ENCODE peak calls at places on chromosomes 12 and 14, in four cellular contexts. X is adrenal gland, Y is kidney epithelial cell, Z is HEK293T. Q is an unnamed sample.

GRCh38 chr12:84128117-84128991 is 784.2 kb downstream of the SLC6A15 start:
- DNase-seq in X (no peak), Y (no peak), Z (no peak), Q (no peak)

GRCh38 chr12:22981711-22982110 is 356.7 kb downstream of the ETNK1 start:
- DNase-seq in X (no peak), Y (no peak), Z (no peak), Q (peak; percentile 8)

GRCh38 chr14:51386983-51387730 is 147.1 kb downstream of the TMX1 start:
- DNase-seq in X (no peak), Y (no peak), Z (no peak), Q (peak; percentile 72)

GRCh38 chr12:49705479-49706267 is 1.5 kb downstream of the FMNL3 start:
- DNase-seq in X (peak; percentile 40), Y (peak; percentile 47), Z (no peak), Q (no peak)

GRCh38 chr12:31874961-31875608 is 84.1 kb upstream of the RESF1 start:
- DNase-seq in X (peak; percentile 51), Y (no peak), Z (no peak), Q (no peak)

GRCh38 chr14:72942934-72943333 is 16.7 kb downstream of the DCAF4 start:
- DNase-seq in X (no peak), Y (no peak), Z (no peak), Q (no peak)

GRCh38 chr12:113382206-113382605 is 21.5 kb downstream of the SDS start:
- DNase-seq in X (no peak), Y (no peak), Z (no peak), Q (no peak)

GRCh38 chr12:6180300-6181051 is 19.7 kb upstream of the CD9 start:
- DNase-seq in X (peak; percentile 77), Y (no peak), Z (no peak), Q (no peak)

GRCh38 chr14:26204954-26205479 is 392.8 kb downstream of the NOVA1 start:
- DNase-seq in X (peak; percentile 23), Y (no peak), Z (no peak), Q (no peak)

GRCh38 chr14:59202031-59202430 is 13.6 kb downstream of the DAAM1 start:
- DNase-seq in X (no peak), Y (no peak), Z (no peak), Q (no peak)

GRCh38 chr14:29627141-29627540 is 300.5 kb downstream of the PRKD1 start:
- DNase-seq in X (no peak), Y (no peak), Z (no peak), Q (peak; percentile 50)

GRCh38 chr12:41486718-41487117 is 298.6 kb downstream of the PDZRN4 start:
- DNase-seq in X (no peak), Y (peak; percentile 5), Z (no peak), Q (no peak)

GRCh38 chr12:130162267-130162666 is at the start of gene FZD10:
- DNase-seq in X (peak; percentile 27), Y (no peak), Z (peak; percentile 60), Q (no peak)

GRCh38 chr14:93974833-93975232 is 1.5 kb downstream of the ASB2 start:
- DNase-seq in X (no peak), Y (no peak), Z (no peak), Q (no peak)

GRCh38 chr14:104913413-104913812 is 11.3 kb upstream of the PLD4 start:
- DNase-seq in X (no peak), Y (no peak), Z (no peak), Q (no peak)

GRCh38 chr12:3821441-3821840 is 51.8 kb downstream of the PARP11 start:
- DNase-seq in X (no peak), Y (no peak), Z (no peak), Q (no peak)

GRCh38 chr12:89349814-89350213 is 2.5 kb downstream of the DUSP6 start:
- DNase-seq in X (peak; percentile 35), Y (no peak), Z (no peak), Q (no peak)

GRCh38 chr14:67483599-67484270 is 4.8 kb downstream of the TMEM229B start:
- DNase-seq in X (no peak), Y (no peak), Z (no peak), Q (no peak)

GRCh38 chr12:30822385-30823139 is 67.8 kb upstream of the CAPRIN2 start:
- DNase-seq in X (peak; percentile 78), Y (no peak), Z (no peak), Q (no peak)

GRCh38 chr14:23339506-23340268 is 13.0 kb downstream of the SLC22A17 start:
- DNase-seq in X (no peak), Y (no peak), Z (no peak), Q (no peak)

GRCh38 chr14:95062946-95063345 is 94.4 kb downstream of the DICER1 start:
- DNase-seq in X (no peak), Y (no peak), Z (no peak), Q (no peak)

GRCh38 chr14:44767646-44768173 is 194.0 kb downstream of the KLHL28 start:
- DNase-seq in X (no peak), Y (no peak), Z (peak; percentile 12), Q (no peak)

GRCh38 chr14:105087963-105088811 is 23.0 kb upstream of the GPR132 start:
- DNase-seq in X (no peak), Y (no peak), Z (no peak), Q (peak; percentile 70)

GRCh38 chr12:123942277-123942653 is 30.4 kb downstream of the CCDC92 start:
- DNase-seq in X (no peak), Y (peak; percentile 28), Z (no peak), Q (no peak)

GRCh38 chr12:103841690-103842584 is 903 bp upstream of the NT5DC3 start:
- DNase-seq in X (peak; percentile 66), Y (peak; percentile 93), Z (peak; percentile 30), Q (peak; percentile 49)

GRCh38 chr12:80099259-80099658 is at the start of gene OTOGL:
- DNase-seq in X (no peak), Y (no peak), Z (no peak), Q (no peak)

GRCh38 chr12:45726594-45727300 is 2.8 kb upstream of the ARID2 start:
- DNase-seq in X (peak; percentile 70), Y (no peak), Z (peak; percentile 21), Q (no peak)

GRCh38 chr14:50062438-50063039 is 53.8 kb downstream of the VCPKMT start:
- DNase-seq in X (peak; percentile 74), Y (no peak), Z (peak; percentile 42), Q (peak; percentile 23)

GRCh38 chr14:36538051-36538450 is 18.0 kb upstream of the NKX2-1 start:
- DNase-seq in X (no peak), Y (no peak), Z (no peak), Q (no peak)

GRCh38 chr12:54624316-54625279 is 10.1 kb downstream of the LACRT start:
- DNase-seq in X (peak; percentile 21), Y (no peak), Z (no peak), Q (no peak)

GRCh38 chr12:89238593-89238992 is 113.7 kb downstream of the DUSP6 start:
- DNase-seq in X (peak; percentile 83), Y (no peak), Z (no peak), Q (no peak)

GRCh38 chr14:103315368-103315911 is 18.6 kb upstream of the EIF5 start:
- DNase-seq in X (peak; percentile 63), Y (no peak), Z (no peak), Q (no peak)

GRCh38 chr12:24778486-24779304 is 170.2 kb downstream of the BCAT1 start:
- DNase-seq in X (no peak), Y (no peak), Z (peak; percentile 26), Q (peak; percentile 12)

GRCh38 chr12:5442251-5443006 is 10.5 kb downstream of the NTF3 start:
- DNase-seq in X (no peak), Y (no peak), Z (peak; percentile 35), Q (peak; percentile 15)

GRCh38 chr12:96578526-96579125 is 89.2 kb downstream of the CFAP54 start:
- DNase-seq in X (no peak), Y (peak; percentile 12), Z (peak; percentile 43), Q (peak; percentile 73)

GRCh38 chr12:94046626-94047410 is 101.6 kb upstream of the PLXNC1 start:
- DNase-seq in X (no peak), Y (no peak), Z (no peak), Q (no peak)

GRCh38 chr12:54689984-54690383 is 41.8 kb upstream of the DCD start:
- DNase-seq in X (no peak), Y (no peak), Z (peak; percentile 22), Q (no peak)

GRCh38 chr12:121611306-121611705 is 15.0 kb upstream of the ORAI1 start:
- DNase-seq in X (no peak), Y (no peak), Z (peak; percentile 64), Q (no peak)